ENCODE peak calls at places on chromosomes 13 and 19, in nine cellular contexts. B is thyroid gland, A is bronchial epithelial cell, L is thoracic aorta, N is fibroblast of lung, G is left ventricle myocardium inferior, W is neuronal stem cell, F is body of pancreas, V is neural progenitor cell. X is an unnamed sample. For H3K27me3, the result is how much of the 10 kb centered on the place peaks cover.

GRCh38 chr19:36401475-36401874 is 17.0 kb downstream of the ZFP82 start:
- DNase-seq in B (no peak), A (no peak), L (no peak), N (no peak), G (no peak), W (no peak), F (no peak), V (no peak), X (no peak)

GRCh38 chr13:62512194-62513141 is 1096.8 kb upstream of the PCDH20 start:
- DNase-seq in B (peak), A (peak), L (no peak), N (peak), G (no peak), W (peak), F (peak), V (peak), X (no peak)

GRCh38 chr13:85993567-85993966 is 194.3 kb upstream of the SLITRK6 start:
- DNase-seq in B (no peak), A (no peak), L (no peak), N (no peak), G (no peak), W (no peak), F (no peak), V (no peak), X (no peak)

GRCh38 chr13:108003626-108004025 is 211.7 kb downstream of the LIG4 start:
- DNase-seq in B (no peak), A (peak), L (no peak), N (no peak), G (no peak), W (no peak), F (no peak), V (peak), X (no peak)

GRCh38 chr13:113802090-113802531 is 43.1 kb downstream of the TMEM255B start:
- DNase-seq in B (no peak), A (no peak), L (no peak), N (peak), G (peak), W (peak), F (no peak), V (peak), X (peak)

GRCh38 chr13:29566864-29567263 is 28.6 kb downstream of the SLC7A1 start:
- DNase-seq in B (no peak), A (no peak), L (no peak), N (no peak), G (no peak), W (no peak), F (no peak), V (no peak), X (no peak)

GRCh38 chr13:33963134-33963533 is 145.2 kb downstream of the RFC3 start:
- DNase-seq in B (no peak), A (no peak), L (no peak), N (no peak), G (no peak), W (no peak), F (no peak), V (no peak), X (no peak)

GRCh38 chr19:10817291-10818038 is 18.5 kb downstream of the TMED1 start:
- DNase-seq in B (peak), A (no peak), L (peak), N (peak), G (no peak), W (no peak), F (no peak), V (no peak), X (peak)

GRCh38 chr19:42132030-42132628 is at the start of gene POU2F2:
- DNase-seq in B (peak), A (no peak), L (no peak), N (no peak), G (peak), W (no peak), F (no peak), V (peak), X (peak)

GRCh38 chr13:31982124-31982523 is 49.5 kb upstream of the FRY start:
- DNase-seq in B (no peak), A (peak), L (no peak), N (no peak), G (no peak), W (no peak), F (no peak), V (no peak), X (no peak)

GRCh38 chr19:32566246-32566830 is 14.7 kb upstream of the PDCD5 start:
- DNase-seq in B (no peak), A (no peak), L (no peak), N (peak), G (no peak), W (no peak), F (no peak), V (no peak), X (no peak)

GRCh38 chr19:48780684-48781391 is 25.5 kb downstream of the FGF21 start:
- DNase-seq in B (peak), A (peak), L (no peak), N (peak), G (no peak), W (no peak), F (peak), V (no peak), X (no peak)

GRCh38 chr19:47615230-47615629 is 6.3 kb downstream of the BICRA start:
- DNase-seq in B (no peak), A (no peak), L (no peak), N (no peak), G (no peak), W (no peak), F (no peak), V (no peak), X (no peak)

GRCh38 chr13:95533545-95534135 is 18.9 kb upstream of the CLDN10 start:
- DNase-seq in B (no peak), A (no peak), L (no peak), N (no peak), G (no peak), W (no peak), F (peak), V (peak), X (no peak)

GRCh38 chr13:105047676-105048295 is 1487.7 kb downstream of the EFNB2 start:
- DNase-seq in B (peak), A (peak), L (no peak), N (no peak), G (no peak), W (no peak), F (no peak), V (no peak), X (no peak)

GRCh38 chr13:27826379-27827353 is 34.4 kb downstream of the GSX1 start:
- DNase-seq in B (peak), A (peak), L (peak), N (peak), G (peak), W (peak), F (peak), V (peak), X (peak)
- H3K27me3 ChIP-seq in B (under half), A (under half), L (under half), N (under half), G (half or more), W (under half), F (under half), V (half or more), X (half or more)

DNA sequence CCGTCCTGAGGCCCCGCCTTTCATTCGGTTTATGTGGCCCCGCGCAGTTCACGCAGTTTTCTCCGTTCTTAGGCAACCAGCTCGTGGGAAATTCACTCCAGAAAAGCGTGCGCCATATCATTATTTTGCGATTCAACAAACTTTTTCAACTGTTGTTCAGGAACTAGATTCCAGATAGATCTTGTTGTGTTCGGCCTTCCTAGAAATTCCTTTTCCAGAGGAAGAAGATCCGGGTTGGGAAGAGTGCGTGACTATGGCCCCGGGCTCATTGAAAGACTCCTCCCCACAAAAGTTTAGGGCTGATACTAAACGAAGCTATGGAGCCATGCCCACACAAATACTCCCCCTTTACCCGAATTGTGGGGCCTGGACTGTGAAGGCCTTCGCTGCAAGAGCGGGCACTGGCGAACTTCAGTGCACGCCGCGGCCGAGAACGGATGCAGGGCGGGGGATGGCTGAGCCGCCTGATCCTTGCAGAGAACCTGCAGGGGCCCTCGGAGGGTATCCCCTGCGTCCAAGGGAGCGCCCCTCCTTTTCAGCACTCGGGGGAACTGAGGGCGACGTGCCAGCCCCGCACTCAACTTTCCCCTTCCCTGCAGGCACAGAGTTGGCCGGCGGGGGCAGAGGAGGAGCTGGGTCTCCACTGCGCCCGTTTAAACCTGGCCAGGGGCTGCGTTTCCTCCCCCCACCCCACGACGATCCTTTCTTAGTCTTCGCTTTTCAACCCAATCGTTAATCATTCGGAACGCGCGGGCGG is 904 bp upstream of the SOX1 start:
- DNase-seq in B (no peak), A (no peak), L (no peak), N (no peak), G (no peak), W (no peak), F (no peak), V (peak), X (no peak)
- H3K27me3 ChIP-seq in B (under half), A (under half), L (under half), N (under half), G (half or more), W (under half), F (under half), V (half or more), X (half or more)

GRCh38 chr19:1455002-1455335 is 5.0 kb downstream of the APC2 start:
- DNase-seq in B (no peak), A (peak), L (no peak), N (no peak), G (no peak), W (no peak), F (no peak), V (no peak), X (no peak)

GRCh38 chr19:1453525-1454371 is 3.8 kb downstream of the APC2 start:
- DNase-seq in B (peak), A (peak), L (no peak), N (no peak), G (no peak), W (no peak), F (peak), V (peak), X (no peak)

GRCh38 chr19:1457031-1457739 is 7.3 kb downstream of the APC2 start:
- DNase-seq in B (no peak), A (no peak), L (no peak), N (no peak), G (no peak), W (no peak), F (no peak), V (peak), X (no peak)

GRCh38 chr19:1456121-1456900 is 6.4 kb downstream of the APC2 start:
- DNase-seq in B (no peak), A (no peak), L (no peak), N (no peak), G (no peak), W (no peak), F (no peak), V (no peak), X (peak)

DNA sequence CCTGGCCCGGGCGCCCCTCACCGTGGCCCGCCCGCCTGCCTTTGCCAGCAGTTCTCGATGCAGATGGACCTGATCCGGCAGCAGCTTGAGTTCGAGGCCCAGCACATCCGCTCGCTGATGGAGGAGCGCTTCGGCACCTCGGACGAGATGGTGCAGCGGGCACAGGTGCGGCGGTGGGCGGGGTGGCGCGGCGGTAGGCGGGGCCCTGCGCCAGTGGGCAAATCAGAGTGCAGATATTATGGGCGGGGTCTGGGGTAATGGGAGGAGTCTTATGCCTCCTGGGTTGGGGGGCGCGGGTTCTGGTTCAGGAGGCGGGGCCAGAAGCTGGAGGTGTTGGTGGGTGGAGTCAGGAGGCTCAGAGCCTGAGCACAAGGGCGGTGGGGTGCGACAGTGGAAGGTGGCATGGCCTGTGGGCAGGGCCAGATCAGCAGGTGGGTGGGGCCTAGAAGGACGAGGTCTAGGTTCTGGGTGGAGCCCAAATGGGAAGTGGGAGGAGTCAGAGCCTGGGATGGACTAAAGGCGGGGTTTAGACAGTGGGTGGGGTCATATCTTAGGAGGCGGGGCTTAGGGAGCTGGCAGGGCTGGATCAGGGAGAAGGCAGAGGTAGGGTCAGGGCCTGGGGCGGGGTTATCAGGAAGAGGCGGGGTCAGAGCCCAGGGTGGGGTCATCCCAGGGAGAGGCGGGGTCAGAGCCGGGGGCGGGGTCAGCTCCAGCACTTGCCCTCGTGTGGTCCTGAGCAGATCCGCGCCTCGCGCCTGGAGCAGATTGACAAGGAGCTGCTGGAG is 5.6 kb downstream of the APC2 start:
- DNase-seq in B (no peak), A (peak), L (peak), N (peak), G (no peak), W (no peak), F (peak), V (peak), X (no peak)
- H3K27me3 ChIP-seq in B (under half), A (under half), L (under half), N (under half), G (half or more), W (under half), F (half or more), V (half or more), X (under half)

GRCh38 chr19:13004273-13004672 is 9.0 kb downstream of the NFIX start:
- DNase-seq in B (no peak), A (no peak), L (no peak), N (no peak), G (no peak), W (no peak), F (no peak), V (no peak), X (no peak)
- H3K27me3 ChIP-seq in B (under half), A (under half), L (under half), N (under half), G (under half), W (under half), F (under half), V (half or more), X (under half)

GRCh38 chr19:55172741-55173140 is 6.3 kb upstream of the DNAAF3 start:
- DNase-seq in B (no peak), A (peak), L (no peak), N (peak), G (no peak), W (no peak), F (no peak), V (no peak), X (no peak)
- H3K27me3 ChIP-seq in B (under half), A (under half), L (under half), N (under half), G (half or more), W (under half), F (under half), V (half or more), X (half or more)

GRCh38 chr19:3722443-3723109 is 14.4 kb downstream of the TJP3 start:
- DNase-seq in B (peak), A (no peak), L (no peak), N (no peak), G (no peak), W (no peak), F (peak), V (peak), X (no peak)

GRCh38 chr19:3723110-3723488 is 14.9 kb downstream of the TJP3 start:
- DNase-seq in B (no peak), A (no peak), L (no peak), N (no peak), G (no peak), W (no peak), F (no peak), V (no peak), X (no peak)

GRCh38 chr19:3725121-3725520 is 16.9 kb downstream of the TJP3 start:
- DNase-seq in B (peak), A (no peak), L (no peak), N (no peak), G (no peak), W (no peak), F (no peak), V (no peak), X (no peak)

GRCh38 chr19:3723883-3724282 is 15.7 kb downstream of the TJP3 start:
- DNase-seq in B (no peak), A (no peak), L (no peak), N (no peak), G (no peak), W (no peak), F (no peak), V (peak), X (no peak)

GRCh38 chr19:3725640-3726310 is 17.6 kb downstream of the TJP3 start:
- DNase-seq in B (peak), A (no peak), L (no peak), N (no peak), G (no peak), W (no peak), F (peak), V (peak), X (no peak)
- H3K27me3 ChIP-seq in B (under half), A (under half), L (under half), N (under half), G (half or more), W (under half), F (under half), V (under half), X (under half)

GRCh38 chr13:28534210-28534609 is 39.3 kb upstream of the FLT1 start:
- DNase-seq in B (no peak), A (no peak), L (no peak), N (no peak), G (no peak), W (no peak), F (no peak), V (no peak), X (no peak)
- H3K27me3 ChIP-seq in B (under half), A (under half), L (under half), N (under half), G (under half), W (under half), F (under half), V (half or more), X (under half)